ENCODE peak calls at places on chromosomes 13 and 19, in four cellular contexts. One of them, this sample, is unnamed.

GRCh38 chr13:82803341-82803740 is 1078.9 kb downstream of the SLITRK1 start:
- DNase-seq in GM12878: no peak
- DNase-seq in K562: no peak
- DNase-seq in HepG2: no peak
- DNase-seq in this sample: no peak

GRCh38 chr13:32247887-32248286 is 67.3 kb downstream of the ZAR1L start:
- DNase-seq in HepG2: no peak
- DNase-seq in GM12878: no peak
- DNase-seq in K562: no peak
- DNase-seq in this sample: no peak

GRCh38 chr13:76654263-76654662 is 231.9 kb downstream of the KCTD12 start:
- DNase-seq in GM12878: no peak
- DNase-seq in HepG2: no peak
- DNase-seq in K562: no peak
- DNase-seq in this sample: no peak

GRCh38 chr13:76758257-76758656 is 127.9 kb downstream of the KCTD12 start:
- DNase-seq in GM12878: no peak
- DNase-seq in HepG2: no peak
- DNase-seq in K562: no peak
- DNase-seq in this sample: no peak

GRCh38 chr13:91406619-91407018 is 8.2 kb downstream of the GPC5 start:
- DNase-seq in GM12878: no peak
- DNase-seq in HepG2: peak
- DNase-seq in K562: peak
- DNase-seq in this sample: peak

GRCh38 chr19:43939557-43940260 is 4.6 kb upstream of the ZNF45 start:
- DNase-seq in HepG2: no peak
- DNase-seq in GM12878: no peak
- DNase-seq in K562: no peak
- DNase-seq in this sample: no peak

GRCh38 chr13:53137777-53138176 is 109.2 kb downstream of the OLFM4 start:
- DNase-seq in K562: no peak
- DNase-seq in GM12878: no peak
- DNase-seq in HepG2: no peak
- DNase-seq in this sample: no peak

GRCh38 chr19:53927745-53928144 is 18.7 kb downstream of the CACNG7 start:
- DNase-seq in HepG2: peak
- DNase-seq in GM12878: no peak
- DNase-seq in K562: peak
- DNase-seq in this sample: peak

GRCh38 chr13:68047889-68048288 is 817.8 kb upstream of the PCDH9 start:
- DNase-seq in HepG2: no peak
- DNase-seq in K562: no peak
- DNase-seq in GM12878: no peak
- DNase-seq in this sample: no peak

GRCh38 chr19:35712910-35713845 is 4.6 kb upstream of the KMT2B start:
- DNase-seq in K562: peak
- DNase-seq in GM12878: peak
- DNase-seq in HepG2: no peak
- DNase-seq in this sample: no peak

GRCh38 chr13:25973576-25973975 is 78.2 kb downstream of the SHISA2 start:
- DNase-seq in K562: no peak
- DNase-seq in HepG2: no peak
- DNase-seq in GM12878: no peak
- DNase-seq in this sample: no peak

GRCh38 chr19:35484637-35485036 is 5.6 kb downstream of the KRTDAP start:
- DNase-seq in GM12878: peak
- DNase-seq in HepG2: no peak
- DNase-seq in K562: no peak
- DNase-seq in this sample: no peak

GRCh38 chr19:41537789-41538188 is 38.2 kb upstream of the CEACAM21 start:
- DNase-seq in HepG2: peak
- DNase-seq in GM12878: no peak
- DNase-seq in K562: peak
- DNase-seq in this sample: no peak

GRCh38 chr19:23521471-23521870 is 126.2 kb upstream of the ZNF91 start:
- DNase-seq in HepG2: no peak
- DNase-seq in GM12878: no peak
- DNase-seq in K562: no peak
- DNase-seq in this sample: no peak

GRCh38 chr19:19461306-19461670 is 54.1 kb downstream of the TSSK6 start:
- DNase-seq in HepG2: no peak
- DNase-seq in K562: no peak
- DNase-seq in GM12878: no peak
- DNase-seq in this sample: no peak

GRCh38 chr13:37058801-37059135 is 720 bp downstream of the SUPT20H start:
- DNase-seq in GM12878: peak
- DNase-seq in HepG2: no peak
- DNase-seq in K562: peak
- DNase-seq in this sample: peak

GRCh38 chr13:21675095-21676007 is 4.5 kb downstream of the FGF9 start:
- DNase-seq in GM12878: no peak
- DNase-seq in HepG2: no peak
- DNase-seq in K562: no peak
- DNase-seq in this sample: peak

GRCh38 chr19:53898166-53898565 is 10.9 kb upstream of the CACNG7 start:
- DNase-seq in K562: no peak
- DNase-seq in HepG2: no peak
- DNase-seq in GM12878: no peak
- DNase-seq in this sample: no peak

GRCh38 chr19:50952890-50953289 is at the start of gene KLK5:
- DNase-seq in GM12878: no peak
- DNase-seq in K562: no peak
- DNase-seq in HepG2: no peak
- DNase-seq in this sample: no peak

GRCh38 chr19:52237771-52238400 is 31.5 kb upstream of the ZNF766 start:
- DNase-seq in HepG2: peak
- DNase-seq in K562: peak
- DNase-seq in GM12878: peak
- DNase-seq in this sample: no peak

GRCh38 chr19:55368701-55369563 is 1.3 kb downstream of the IL11 start:
- DNase-seq in GM12878: no peak
- DNase-seq in HepG2: no peak
- DNase-seq in K562: peak
- DNase-seq in this sample: no peak

GRCh38 chr13:70253834-70254233 is 145.6 kb upstream of the KLHL1 start:
- DNase-seq in HepG2: peak
- DNase-seq in GM12878: no peak
- DNase-seq in K562: no peak
- DNase-seq in this sample: peak

GRCh38 chr19:5292843-5293606 is 47.6 kb downstream of the PTPRS start:
- DNase-seq in HepG2: no peak
- DNase-seq in GM12878: no peak
- DNase-seq in K562: peak
- DNase-seq in this sample: peak

GRCh38 chr19:5292453-5292842 is 48.2 kb downstream of the PTPRS start:
- DNase-seq in K562: peak
- DNase-seq in HepG2: no peak
- DNase-seq in GM12878: no peak
- DNase-seq in this sample: peak

GRCh38 chr19:5293607-5294089 is 47.0 kb downstream of the PTPRS start:
- DNase-seq in HepG2: no peak
- DNase-seq in GM12878: no peak
- DNase-seq in K562: no peak
- DNase-seq in this sample: peak

GRCh38 chr19:5290336-5291262 is 50.0 kb downstream of the PTPRS start:
- DNase-seq in K562: peak
- DNase-seq in GM12878: no peak
- DNase-seq in HepG2: no peak
- DNase-seq in this sample: no peak

DNA sequence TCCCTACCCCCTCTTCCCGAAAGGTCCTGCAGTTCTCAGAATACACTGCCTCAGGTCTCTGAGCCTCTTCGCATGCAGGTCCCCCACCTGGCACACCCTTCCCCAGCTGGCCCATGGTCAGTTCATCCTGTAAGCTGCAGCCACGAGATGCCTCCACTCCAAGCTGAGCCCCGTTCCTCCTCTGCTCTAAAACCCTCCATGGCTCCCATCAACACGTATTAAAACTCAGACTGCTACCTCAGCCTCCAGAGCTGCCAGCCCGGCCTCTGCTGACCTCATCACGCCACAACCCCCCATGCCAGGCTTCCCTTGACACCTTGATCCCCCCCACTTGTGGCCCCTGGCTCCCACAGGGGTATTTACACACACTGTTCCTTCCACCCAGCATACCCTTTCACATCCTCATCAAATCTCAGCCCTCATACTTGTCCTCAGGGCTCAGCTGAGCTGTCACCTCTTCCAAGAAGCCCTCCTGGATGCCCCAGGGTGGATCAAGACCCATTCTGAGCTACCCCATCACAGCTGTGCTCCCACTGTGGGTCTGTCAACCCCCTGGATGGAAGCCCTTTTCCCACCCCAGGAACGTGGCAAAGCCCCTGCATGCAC is 48.9 kb downstream of the PTPRS start:
- DNase-seq in GM12878: no peak
- DNase-seq in K562: no peak
- DNase-seq in HepG2: no peak
- DNase-seq in this sample: no peak
- TF ChIP-seq FOXM1 in GM12878: no peak
- TF ChIP-seq FOXM1 in K562: no peak
- TF ChIP-seq FOXM1 in HepG2: no peak
- TF ChIP-seq FOXM1 in this sample: no peak

GRCh38 chr13:64928704-64929499 is 2301.2 kb downstream of the PCDH9 start:
- DNase-seq in K562: no peak
- DNase-seq in HepG2: no peak
- DNase-seq in GM12878: no peak
- DNase-seq in this sample: no peak
- TF ChIP-seq TARDBP in K562: no peak
- TF ChIP-seq TARDBP in HepG2: no peak
- TF ChIP-seq TARDBP in GM12878: no peak
- TF ChIP-seq TARDBP in this sample: no peak

DNA sequence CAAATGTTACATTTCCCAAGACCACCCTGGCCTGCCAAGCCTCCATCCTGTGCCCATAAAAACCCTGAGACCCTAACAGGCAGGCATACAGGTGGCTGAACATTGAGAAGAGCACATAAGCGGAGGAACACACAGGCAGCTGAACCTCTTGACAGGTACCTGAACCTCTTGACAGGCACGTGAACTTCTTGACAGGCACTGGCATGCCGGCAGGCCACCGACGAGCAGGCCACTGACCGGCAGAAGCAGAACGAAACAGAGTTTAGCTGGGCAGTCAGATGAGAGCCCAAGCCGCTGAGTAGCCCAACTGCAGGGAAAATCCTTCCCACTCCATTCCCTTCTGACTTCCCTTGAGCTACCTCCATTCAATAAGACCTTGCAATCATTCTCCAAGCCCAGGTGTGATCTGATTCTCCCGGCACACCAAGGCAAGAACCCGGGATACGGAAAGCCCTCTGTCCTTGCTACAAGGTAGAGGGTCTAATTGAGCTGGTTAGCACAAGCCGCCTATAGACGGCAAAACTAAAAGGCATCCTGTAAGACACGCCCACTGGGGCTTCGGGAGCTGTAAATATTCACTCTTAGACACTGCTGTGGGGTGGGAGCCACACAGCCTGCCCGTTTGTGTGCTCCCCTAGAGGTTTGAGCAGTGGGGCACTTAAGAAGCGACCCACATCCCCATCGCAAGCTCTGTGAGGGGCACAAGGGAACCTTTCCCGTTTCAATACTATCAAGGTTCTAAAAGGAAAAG is 2613.9 kb upstream of the PCDH20 start:
- DNase-seq in GM12878: no peak
- DNase-seq in K562: no peak
- DNase-seq in HepG2: no peak
- DNase-seq in this sample: no peak
- TF ChIP-seq FOXM1 in GM12878: no peak
- TF ChIP-seq FOXM1 in K562: no peak
- TF ChIP-seq FOXM1 in HepG2: no peak
- TF ChIP-seq FOXM1 in this sample: no peak

GRCh38 chr19:37989855-37990254 is 82.8 kb downstream of the SIPA1L3 start:
- DNase-seq in GM12878: no peak
- DNase-seq in K562: no peak
- DNase-seq in HepG2: no peak
- DNase-seq in this sample: no peak

GRCh38 chr19:37990362-37990761 is 83.4 kb downstream of the SIPA1L3 start:
- DNase-seq in HepG2: no peak
- DNase-seq in GM12878: no peak
- DNase-seq in K562: no peak
- DNase-seq in this sample: no peak

GRCh38 chr19:37991176-37991835 is 84.3 kb downstream of the SIPA1L3 start:
- DNase-seq in K562: no peak
- DNase-seq in HepG2: no peak
- DNase-seq in GM12878: no peak
- DNase-seq in this sample: no peak

GRCh38 chr19:37987356-37988332 is 80.6 kb downstream of the SIPA1L3 start:
- DNase-seq in K562: peak
- DNase-seq in GM12878: no peak
- DNase-seq in HepG2: peak
- DNase-seq in this sample: peak

GRCh38 chr19:37988758-37989635 is 82.0 kb downstream of the SIPA1L3 start:
- DNase-seq in HepG2: no peak
- DNase-seq in GM12878: no peak
- DNase-seq in K562: no peak
- DNase-seq in this sample: no peak
- TF ChIP-seq TARDBP in HepG2: no peak
- TF ChIP-seq TARDBP in GM12878: no peak
- TF ChIP-seq TARDBP in K562: no peak
- TF ChIP-seq TARDBP in this sample: no peak

DNA sequence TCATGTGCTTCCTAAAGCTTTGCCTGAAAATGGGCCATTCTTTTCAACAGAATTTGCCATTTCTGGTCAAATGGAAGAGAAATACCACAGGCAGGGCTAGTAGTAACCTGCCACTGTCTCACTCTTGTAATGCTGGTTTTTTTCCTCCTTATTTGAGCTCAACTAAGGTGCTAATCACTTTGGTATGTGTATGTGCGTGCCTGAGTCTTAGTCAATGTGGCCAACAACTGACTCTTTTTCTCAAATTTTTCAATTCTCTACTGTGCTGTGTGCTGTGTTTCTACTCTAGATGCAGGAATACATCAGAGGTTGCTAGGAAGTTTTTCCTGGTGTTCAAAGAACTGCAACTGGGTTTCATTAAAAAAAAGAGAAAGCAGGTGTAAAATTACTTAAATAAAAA is 870.2 kb downstream of the EFNB2 start:
- DNase-seq in HepG2: no peak
- DNase-seq in K562: no peak
- DNase-seq in GM12878: no peak
- DNase-seq in this sample: no peak
- TF ChIP-seq FOXM1 in HepG2: no peak
- TF ChIP-seq FOXM1 in K562: no peak
- TF ChIP-seq FOXM1 in GM12878: no peak
- TF ChIP-seq FOXM1 in this sample: no peak

GRCh38 chr13:99434258-99434788 is 66.9 kb upstream of the TM9SF2 start:
- DNase-seq in K562: peak
- DNase-seq in HepG2: peak
- DNase-seq in GM12878: no peak
- DNase-seq in this sample: no peak
- TF ChIP-seq TARDBP in K562: no peak
- TF ChIP-seq TARDBP in HepG2: no peak
- TF ChIP-seq TARDBP in GM12878: no peak
- TF ChIP-seq TARDBP in this sample: no peak

This sample was measured in HEK293T.